ENCODE peak calls at places on chromosomes 7 and 10, in six cellular contexts. H, J, L, B, W and G are unnamed samples.

GRCh38 chr10:97185326-97186058 is at the start of gene SLIT1:
- DNase-seq in W (no peak), J (peak), H (no peak), B (peak), L (no peak), G (no peak)

GRCh38 chr7:20310963-20311742 is 19.5 kb upstream of the ITGB8 start:
- DNase-seq in H (peak), W (no peak), L (no peak), B (no peak), J (peak), G (no peak)

GRCh38 chr7:74023037-74023436 is 4.9 kb upstream of the ELN start:
- DNase-seq in J (no peak), B (no peak), H (peak), L (peak), W (no peak), G (no peak)

GRCh38 chr10:17213646-17214349 is 12.3 kb upstream of the TRDMT1 start:
- DNase-seq in B (no peak), J (no peak), W (no peak), H (no peak), L (no peak), G (no peak)

GRCh38 chr7:149884016-149884415 is 10.2 kb downstream of the ATP6V0E2 start:
- DNase-seq in H (no peak), W (no peak), J (no peak), L (no peak), B (no peak), G (no peak)

GRCh38 chr10:117373848-117374505 is 1.3 kb downstream of the PDZD8 start:
- DNase-seq in H (peak), W (peak), L (no peak), J (peak), B (peak), G (peak)

GRCh38 chr7:126501617-126502016 is 751.1 kb downstream of the GRM8 start:
- DNase-seq in B (no peak), H (no peak), W (no peak), J (no peak), L (no peak), G (no peak)

GRCh38 chr10:125035136-125035535 is 93.2 kb downstream of the ZRANB1 start:
- DNase-seq in B (no peak), W (no peak), J (no peak), L (no peak), H (peak), G (no peak)

GRCh38 chr7:119969054-119969453 is 303.9 kb upstream of the KCND2 start:
- DNase-seq in H (peak), W (no peak), B (no peak), J (no peak), L (no peak), G (no peak)

GRCh38 chr10:8050561-8051108 is 3.9 kb upstream of the GATA3 start:
- DNase-seq in J (peak), L (no peak), B (peak), H (peak), W (no peak), G (no peak)

GRCh38 chr7:80231719-80232118 is 97.1 kb downstream of the GNAI1 start:
- DNase-seq in J (no peak), L (no peak), W (no peak), H (peak), B (no peak), G (no peak)

GRCh38 chr7:26278769-26279168 is 12.9 kb upstream of the SNX10 start:
- DNase-seq in W (no peak), L (no peak), B (no peak), J (no peak), H (no peak), G (no peak)

GRCh38 chr7:80588591-80588990 is 49.9 kb upstream of the CD36 start:
- DNase-seq in H (peak), J (no peak), B (no peak), L (no peak), W (no peak), G (no peak)

GRCh38 chr10:8556321-8556720 is 501.8 kb downstream of the GATA3 start:
- DNase-seq in L (no peak), W (no peak), J (no peak), H (no peak), B (no peak), G (no peak)

GRCh38 chr10:43226851-43227845 is 39.7 kb downstream of the RASGEF1A start:
- DNase-seq in B (no peak), J (no peak), W (peak), H (no peak), L (peak), G (peak)

GRCh38 chr7:44400033-44400511 is 74.7 kb upstream of the CAMK2B start:
- DNase-seq in W (no peak), L (no peak), B (no peak), J (no peak), H (no peak), G (no peak)

GRCh38 chr7:20794676-20795075 is 8.0 kb upstream of the SP8 start:
- DNase-seq in W (no peak), J (peak), H (no peak), L (no peak), B (no peak), G (no peak)

GRCh38 chr7:50734246-50734645 is 48.5 kb downstream of the GRB10 start:
- DNase-seq in H (no peak), W (no peak), J (no peak), L (no peak), B (no peak), G (no peak)

GRCh38 chr10:74585231-74586087 is 240.9 kb upstream of the KAT6B start:
- DNase-seq in J (peak), B (no peak), W (no peak), H (peak), L (no peak), G (no peak)

GRCh38 chr10:89476150-89476549 is 59.2 kb downstream of the SLC16A12 start:
- DNase-seq in J (no peak), B (no peak), W (no peak), H (no peak), L (no peak), G (no peak)

GRCh38 chr10:77827383-77827782 is 99.2 kb downstream of the DLG5 start:
- DNase-seq in J (no peak), H (no peak), L (no peak), B (no peak), W (no peak), G (no peak)

GRCh38 chr10:110872145-110872983 is 636 bp downstream of the PDCD4 start:
- DNase-seq in J (peak), H (peak), L (no peak), W (peak), B (peak), G (peak)

GRCh38 chr7:70104243-70104642 is 506.0 kb downstream of the AUTS2 start:
- DNase-seq in W (no peak), B (no peak), H (no peak), L (no peak), J (no peak), G (no peak)

GRCh38 chr10:89147256-89147655 is 59.9 kb downstream of the CH25H start:
- DNase-seq in H (peak), J (no peak), L (no peak), B (no peak), W (no peak), G (no peak)

GRCh38 chr7:37081436-37081835 is 357.1 kb upstream of the AOAH start:
- DNase-seq in W (peak), L (no peak), H (peak), B (no peak), J (no peak), G (peak)

GRCh38 chr10:50618624-50619023 is 5.1 kb downstream of the SGMS1 start:
- DNase-seq in B (no peak), J (no peak), W (no peak), H (no peak), L (no peak), G (no peak)

GRCh38 chr7:67377939-67378862 is 381.6 kb downstream of the TYW1 start:
- DNase-seq in B (peak), J (peak), L (no peak), H (peak), W (peak), G (peak)

GRCh38 chr10:101682172-101682825 is 12.7 kb downstream of the FBXW4 start:
- DNase-seq in B (no peak), W (no peak), J (no peak), L (no peak), H (no peak), G (no peak)

GRCh38 chr7:81399461-81399860 is 370.4 kb downstream of the HGF start:
- DNase-seq in L (no peak), J (no peak), B (no peak), H (peak), W (no peak), G (no peak)

GRCh38 chr7:155387066-155387620 is 70.8 kb upstream of the EN2 start:
- DNase-seq in B (peak), J (no peak), W (no peak), H (no peak), L (no peak), G (no peak)

GRCh38 chr7:73715648-73716317 is 3.7 kb downstream of the STX1A start:
- DNase-seq in B (no peak), L (no peak), J (no peak), H (peak), W (peak), G (peak)

GRCh38 chr10:76550806-76551205 is 1086.8 kb downstream of the KCNMA1 start:
- DNase-seq in H (peak), J (no peak), W (peak), L (no peak), B (no peak), G (no peak)

GRCh38 chr7:31811650-31812461 is 124.8 kb downstream of the PPP1R17 start:
- DNase-seq in W (no peak), L (no peak), H (peak), B (no peak), J (no peak), G (peak)

GRCh38 chr10:129631011-129631410 is 164.0 kb downstream of the MGMT start:
- DNase-seq in H (no peak), W (no peak), L (no peak), B (no peak), J (no peak), G (no peak)

GRCh38 chr10:33163941-33164824 is 170.3 kb downstream of the NRP1 start:
- DNase-seq in W (no peak), B (no peak), H (no peak), J (no peak), L (no peak), G (no peak)

GRCh38 chr7:93146465-93147127 is 1.6 kb downstream of the SAMD9L start:
- DNase-seq in J (no peak), H (no peak), B (no peak), W (no peak), L (no peak), G (no peak)

DNA sequence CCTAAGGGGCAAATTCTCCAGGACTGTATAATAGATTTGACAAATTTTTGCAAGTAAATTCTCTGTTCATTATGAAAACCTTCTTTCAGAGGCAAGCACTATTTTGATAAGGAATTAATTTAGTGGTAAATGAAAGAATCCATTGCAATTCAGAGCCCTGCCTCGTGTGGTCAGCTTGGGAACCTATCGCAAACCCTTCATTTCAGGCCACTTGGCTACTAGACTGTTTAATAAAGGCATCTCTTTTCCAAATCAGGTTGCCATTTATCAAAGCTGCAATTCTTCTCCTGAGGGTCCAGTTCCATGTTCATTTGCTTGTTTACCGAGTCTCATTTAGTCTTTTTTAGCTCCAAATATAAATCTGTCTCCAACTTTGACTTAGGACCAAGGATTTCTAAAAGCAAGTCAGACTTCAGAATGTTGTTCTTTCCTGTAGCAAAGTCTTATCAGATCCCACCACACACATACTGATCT is 28.4 kb downstream of the PPP1R3C start:
- DNase-seq in L (no peak), J (no peak), W (no peak), H (no peak), B (no peak), G (no peak)
- TF ChIP-seq CTCF in L (no peak), J (peak), W (no peak), H (peak), B (no peak), G (no peak)

GRCh38 chr7:111561909-111562732 is at the start of gene IMMP2L:
- DNase-seq in W (peak), L (peak), H (peak), J (peak), B (peak), G (peak)
- TF ChIP-seq CTCF in W (no peak), L (peak), H (peak), J (peak), B (no peak), G (no peak)

DNA sequence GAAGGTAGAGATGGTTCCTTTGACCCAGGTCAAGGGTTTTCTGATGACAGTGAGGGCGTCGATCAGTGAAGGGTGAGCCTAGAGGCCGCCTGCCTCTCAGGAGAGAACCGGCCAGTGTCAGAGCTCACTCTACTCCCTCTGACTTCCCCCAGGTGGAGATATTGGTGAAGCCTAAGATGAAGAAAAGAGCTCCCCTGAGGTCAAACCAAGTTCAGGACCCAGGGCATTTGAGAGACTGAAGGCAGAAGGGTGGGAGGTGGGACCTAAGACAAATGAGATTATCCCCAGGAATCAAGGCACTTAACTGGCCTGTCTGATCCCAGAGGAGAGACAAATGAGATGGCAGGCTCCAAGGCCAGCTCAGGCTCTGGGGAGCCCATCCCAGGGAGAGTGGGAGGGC is 104.7 kb downstream of the CDH23 start:
- DNase-seq in L (no peak), J (no peak), H (no peak), W (no peak), B (no peak), G (no peak)
- TF ChIP-seq CTCF in L (no peak), J (no peak), H (no peak), W (no peak), B (no peak), G (no peak)

DNA sequence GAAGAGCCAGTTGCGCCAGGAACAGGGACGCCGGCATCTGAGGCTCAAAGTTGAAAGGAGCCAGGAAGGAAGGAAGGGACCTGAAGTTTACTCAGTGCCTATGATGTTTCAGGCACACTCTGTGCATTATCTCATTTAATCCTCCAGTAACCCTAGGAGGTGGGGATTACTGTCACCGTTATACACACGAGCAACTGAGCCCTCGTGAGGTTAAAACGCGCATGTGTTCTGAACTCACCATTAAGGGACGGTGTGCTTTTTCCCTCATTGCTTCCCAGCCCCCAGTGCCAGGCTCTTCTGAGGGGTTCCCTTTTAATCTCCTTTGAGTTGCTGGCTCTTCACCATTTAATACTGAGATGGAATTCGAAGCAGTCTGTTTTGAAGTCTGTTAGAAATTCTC is 102.1 kb downstream of the TAX1BP1 start:
- DNase-seq in H (no peak), L (no peak), W (no peak), B (no peak), J (peak), G (no peak)
- TF ChIP-seq CTCF in H (no peak), L (no peak), W (no peak), B (no peak), J (no peak), G (no peak)

GRCh38 chr7:29841926-29842671 is 35.8 kb downstream of the WIPF3 start:
- DNase-seq in W (no peak), L (no peak), H (no peak), J (no peak), B (no peak), G (no peak)
- TF ChIP-seq CTCF in W (no peak), L (no peak), H (no peak), J (no peak), B (no peak), G (no peak)

GRCh38 chr7:132154695-132155471 is 421.4 kb downstream of the PLXNA4 start:
- DNase-seq in W (no peak), H (no peak), J (no peak), B (no peak), L (no peak), G (no peak)

GRCh38 chr7:132150711-132151110 is 425.6 kb downstream of the PLXNA4 start:
- DNase-seq in B (no peak), L (no peak), J (no peak), H (no peak), W (no peak), G (no peak)

GRCh38 chr7:132155715-132156114 is 420.6 kb downstream of the PLXNA4 start:
- DNase-seq in J (no peak), B (no peak), H (no peak), L (no peak), W (no peak), G (no peak)

GRCh38 chr7:132152490-132152889 is 423.8 kb downstream of the PLXNA4 start:
- DNase-seq in H (no peak), L (no peak), B (no peak), J (no peak), W (no peak), G (no peak)

GRCh38 chr7:132154248-132154647 is 422.0 kb downstream of the PLXNA4 start:
- DNase-seq in H (no peak), W (no peak), J (no peak), B (no peak), L (no peak), G (no peak)
- TF ChIP-seq CTCF in H (no peak), W (no peak), J (no peak), B (no peak), L (no peak), G (no peak)